ENCODE peak calls at places on chromosomes 1 and 21, in seven cellular contexts. One of them, this sample, is unnamed.

GRCh38 chr21:46151261-46151988 is 4.0 kb downstream of the FTCD start:
- DNase-seq in H9: peak
- DNase-seq in NCI-H748 treated with DMSO at 0.1 percent for 48 hours: no peak
- DNase-seq in CD4-positive, CD25-positive, alpha-beta regulatory T cell: no peak
- DNase-seq in hepatocyte: no peak
- DNase-seq in NCI-H345: no peak
- DNase-seq in HuH-7.5: no peak
- DNase-seq in this sample: no peak

GRCh38 chr1:85374160-85374559 is 90.8 kb downstream of the DDAH1 start:
- DNase-seq in H9: no peak
- DNase-seq in NCI-H748 treated with DMSO at 0.1 percent for 48 hours: no peak
- DNase-seq in CD4-positive, CD25-positive, alpha-beta regulatory T cell: no peak
- DNase-seq in hepatocyte: no peak
- DNase-seq in NCI-H345: no peak
- DNase-seq in HuH-7.5: no peak
- DNase-seq in this sample: peak

GRCh38 chr1:214957330-214958137 is 125.0 kb upstream of the KCNK2 start:
- DNase-seq in H9: no peak
- DNase-seq in NCI-H748 treated with DMSO at 0.1 percent for 48 hours: no peak
- DNase-seq in CD4-positive, CD25-positive, alpha-beta regulatory T cell: peak
- DNase-seq in hepatocyte: peak
- DNase-seq in NCI-H345: no peak
- DNase-seq in HuH-7.5: no peak
- DNase-seq in this sample: peak

GRCh38 chr1:19067187-19067911 is 110.9 kb upstream of the IFFO2 start:
- DNase-seq in H9: peak
- DNase-seq in NCI-H748 treated with DMSO at 0.1 percent for 48 hours: no peak
- DNase-seq in CD4-positive, CD25-positive, alpha-beta regulatory T cell: no peak
- DNase-seq in hepatocyte: no peak
- DNase-seq in NCI-H345: peak
- DNase-seq in HuH-7.5: no peak
- DNase-seq in this sample: peak

GRCh38 chr1:209355415-209355814 is 228.1 kb upstream of the CAMK1G start:
- DNase-seq in H9: no peak
- DNase-seq in NCI-H748 treated with DMSO at 0.1 percent for 48 hours: no peak
- DNase-seq in CD4-positive, CD25-positive, alpha-beta regulatory T cell: no peak
- DNase-seq in hepatocyte: no peak
- DNase-seq in NCI-H345: no peak
- DNase-seq in HuH-7.5: no peak
- DNase-seq in this sample: peak

GRCh38 chr1:8858888-8859706 is 19.4 kb downstream of the ENO1 start:
- DNase-seq in H9: no peak
- DNase-seq in NCI-H748 treated with DMSO at 0.1 percent for 48 hours: no peak
- DNase-seq in CD4-positive, CD25-positive, alpha-beta regulatory T cell: peak
- DNase-seq in hepatocyte: peak
- DNase-seq in NCI-H345: peak
- DNase-seq in HuH-7.5: no peak
- DNase-seq in this sample: peak

GRCh38 chr21:22791986-22792560 is 1793.9 kb downstream of the NCAM2 start:
- DNase-seq in H9: no peak
- DNase-seq in NCI-H748 treated with DMSO at 0.1 percent for 48 hours: peak
- DNase-seq in CD4-positive, CD25-positive, alpha-beta regulatory T cell: peak
- DNase-seq in hepatocyte: peak
- DNase-seq in NCI-H345: peak
- DNase-seq in HuH-7.5: peak
- DNase-seq in this sample: peak

GRCh38 chr1:230823835-230824485 is 44.4 kb downstream of the C1orf198 start:
- DNase-seq in H9: no peak
- DNase-seq in NCI-H748 treated with DMSO at 0.1 percent for 48 hours: no peak
- DNase-seq in CD4-positive, CD25-positive, alpha-beta regulatory T cell: no peak
- DNase-seq in hepatocyte: peak
- DNase-seq in NCI-H345: no peak
- DNase-seq in HuH-7.5: no peak
- DNase-seq in this sample: no peak

GRCh38 chr1:36157115-36157903 is 1.3 kb downstream of the MAP7D1 start:
- DNase-seq in H9: no peak
- DNase-seq in NCI-H748 treated with DMSO at 0.1 percent for 48 hours: no peak
- DNase-seq in CD4-positive, CD25-positive, alpha-beta regulatory T cell: no peak
- DNase-seq in hepatocyte: no peak
- DNase-seq in NCI-H345: no peak
- DNase-seq in HuH-7.5: no peak
- DNase-seq in this sample: peak

GRCh38 chr1:17732475-17732874 is 22.7 kb upstream of the ACTL8 start:
- DNase-seq in H9: no peak
- DNase-seq in NCI-H748 treated with DMSO at 0.1 percent for 48 hours: no peak
- DNase-seq in CD4-positive, CD25-positive, alpha-beta regulatory T cell: no peak
- DNase-seq in hepatocyte: no peak
- DNase-seq in NCI-H345: no peak
- DNase-seq in HuH-7.5: no peak
- DNase-seq in this sample: peak

GRCh38 chr21:33674226-33674625 is 31.9 kb downstream of the ITSN1 start:
- DNase-seq in H9: no peak
- DNase-seq in NCI-H748 treated with DMSO at 0.1 percent for 48 hours: no peak
- DNase-seq in CD4-positive, CD25-positive, alpha-beta regulatory T cell: no peak
- DNase-seq in hepatocyte: no peak
- DNase-seq in NCI-H345: no peak
- DNase-seq in HuH-7.5: no peak
- DNase-seq in this sample: no peak

GRCh38 chr1:220431840-220432239 is 96.1 kb upstream of the MARK1 start:
- DNase-seq in H9: no peak
- DNase-seq in NCI-H748 treated with DMSO at 0.1 percent for 48 hours: no peak
- DNase-seq in CD4-positive, CD25-positive, alpha-beta regulatory T cell: no peak
- DNase-seq in hepatocyte: no peak
- DNase-seq in NCI-H345: no peak
- DNase-seq in HuH-7.5: no peak
- DNase-seq in this sample: no peak

GRCh38 chr1:205144751-205145150 is 23.0 kb upstream of the RBBP5 start:
- DNase-seq in H9: no peak
- DNase-seq in NCI-H748 treated with DMSO at 0.1 percent for 48 hours: no peak
- DNase-seq in CD4-positive, CD25-positive, alpha-beta regulatory T cell: no peak
- DNase-seq in hepatocyte: peak
- DNase-seq in NCI-H345: no peak
- DNase-seq in HuH-7.5: no peak
- DNase-seq in this sample: peak

GRCh38 chr1:111747282-111747734 is 8.1 kb upstream of the INKA2 start:
- DNase-seq in H9: peak
- DNase-seq in NCI-H748 treated with DMSO at 0.1 percent for 48 hours: peak
- DNase-seq in CD4-positive, CD25-positive, alpha-beta regulatory T cell: peak
- DNase-seq in hepatocyte: peak
- DNase-seq in NCI-H345: peak
- DNase-seq in HuH-7.5: peak
- DNase-seq in this sample: peak

GRCh38 chr1:36721261-36721660 is 238.5 kb upstream of the CSF3R start:
- DNase-seq in H9: no peak
- DNase-seq in NCI-H748 treated with DMSO at 0.1 percent for 48 hours: no peak
- DNase-seq in CD4-positive, CD25-positive, alpha-beta regulatory T cell: no peak
- DNase-seq in hepatocyte: no peak
- DNase-seq in NCI-H345: no peak
- DNase-seq in HuH-7.5: no peak
- DNase-seq in this sample: no peak

GRCh38 chr1:84298688-84299535 is 2.6 kb upstream of the SAMD13 start:
- DNase-seq in H9: peak
- DNase-seq in NCI-H748 treated with DMSO at 0.1 percent for 48 hours: no peak
- DNase-seq in CD4-positive, CD25-positive, alpha-beta regulatory T cell: no peak
- DNase-seq in hepatocyte: peak
- DNase-seq in NCI-H345: peak
- DNase-seq in HuH-7.5: peak
- DNase-seq in this sample: peak

GRCh38 chr1:183205196-183205781 is 19.2 kb downstream of the LAMC2 start:
- DNase-seq in H9: no peak
- DNase-seq in NCI-H748 treated with DMSO at 0.1 percent for 48 hours: no peak
- DNase-seq in CD4-positive, CD25-positive, alpha-beta regulatory T cell: no peak
- DNase-seq in hepatocyte: no peak
- DNase-seq in NCI-H345: no peak
- DNase-seq in HuH-7.5: no peak
- DNase-seq in this sample: no peak

GRCh38 chr1:155256101-155256852 is 994 bp upstream of the ENTREP3 start:
- DNase-seq in H9: no peak
- DNase-seq in NCI-H748 treated with DMSO at 0.1 percent for 48 hours: no peak
- DNase-seq in CD4-positive, CD25-positive, alpha-beta regulatory T cell: no peak
- DNase-seq in hepatocyte: no peak
- DNase-seq in NCI-H345: no peak
- DNase-seq in HuH-7.5: no peak
- DNase-seq in this sample: no peak

GRCh38 chr21:19853709-19854575 is 1144.3 kb upstream of the NCAM2 start:
- DNase-seq in H9: peak
- DNase-seq in NCI-H748 treated with DMSO at 0.1 percent for 48 hours: peak
- DNase-seq in CD4-positive, CD25-positive, alpha-beta regulatory T cell: no peak
- DNase-seq in hepatocyte: peak
- DNase-seq in NCI-H345: no peak
- DNase-seq in HuH-7.5: no peak
- DNase-seq in this sample: no peak

GRCh38 chr1:247407180-247407616 is 8.8 kb upstream of the NLRP3 start:
- DNase-seq in H9: no peak
- DNase-seq in NCI-H748 treated with DMSO at 0.1 percent for 48 hours: no peak
- DNase-seq in CD4-positive, CD25-positive, alpha-beta regulatory T cell: peak
- DNase-seq in hepatocyte: no peak
- DNase-seq in NCI-H345: no peak
- DNase-seq in HuH-7.5: no peak
- DNase-seq in this sample: peak

GRCh38 chr1:99268021-99268420 is 3.7 kb downstream of the PLPPR4 start:
- DNase-seq in H9: no peak
- DNase-seq in NCI-H748 treated with DMSO at 0.1 percent for 48 hours: no peak
- DNase-seq in CD4-positive, CD25-positive, alpha-beta regulatory T cell: no peak
- DNase-seq in hepatocyte: no peak
- DNase-seq in NCI-H345: no peak
- DNase-seq in HuH-7.5: no peak
- DNase-seq in this sample: no peak

GRCh38 chr1:156717411-156717810 is 10.9 kb upstream of the METTL25B start:
- DNase-seq in H9: no peak
- DNase-seq in NCI-H748 treated with DMSO at 0.1 percent for 48 hours: no peak
- DNase-seq in CD4-positive, CD25-positive, alpha-beta regulatory T cell: no peak
- DNase-seq in hepatocyte: no peak
- DNase-seq in NCI-H345: no peak
- DNase-seq in HuH-7.5: no peak
- DNase-seq in this sample: no peak

GRCh38 chr1:59455206-59455605 is 158.3 kb downstream of the FGGY start:
- DNase-seq in H9: no peak
- DNase-seq in NCI-H748 treated with DMSO at 0.1 percent for 48 hours: no peak
- DNase-seq in CD4-positive, CD25-positive, alpha-beta regulatory T cell: no peak
- DNase-seq in hepatocyte: no peak
- DNase-seq in NCI-H345: no peak
- DNase-seq in HuH-7.5: no peak
- DNase-seq in this sample: peak

GRCh38 chr1:192700834-192701271 is 64.9 kb downstream of the RGS13 start:
- DNase-seq in H9: no peak
- DNase-seq in NCI-H748 treated with DMSO at 0.1 percent for 48 hours: no peak
- DNase-seq in CD4-positive, CD25-positive, alpha-beta regulatory T cell: no peak
- DNase-seq in hepatocyte: peak
- DNase-seq in NCI-H345: no peak
- DNase-seq in HuH-7.5: peak
- DNase-seq in this sample: peak

GRCh38 chr1:63874278-63874880 is 100.6 kb downstream of the ROR1 start:
- DNase-seq in H9: no peak
- DNase-seq in NCI-H748 treated with DMSO at 0.1 percent for 48 hours: no peak
- DNase-seq in CD4-positive, CD25-positive, alpha-beta regulatory T cell: no peak
- DNase-seq in hepatocyte: no peak
- DNase-seq in NCI-H345: no peak
- DNase-seq in HuH-7.5: no peak
- DNase-seq in this sample: peak

GRCh38 chr1:22708777-22709176 is 1.9 kb upstream of the EPHB2 start:
- DNase-seq in H9: no peak
- DNase-seq in NCI-H748 treated with DMSO at 0.1 percent for 48 hours: no peak
- DNase-seq in CD4-positive, CD25-positive, alpha-beta regulatory T cell: no peak
- DNase-seq in hepatocyte: no peak
- DNase-seq in NCI-H345: no peak
- DNase-seq in HuH-7.5: no peak
- DNase-seq in this sample: no peak

GRCh38 chr1:22112505-22112904 is 30.4 kb downstream of the WNT4 start:
- DNase-seq in H9: peak
- DNase-seq in NCI-H748 treated with DMSO at 0.1 percent for 48 hours: no peak
- DNase-seq in CD4-positive, CD25-positive, alpha-beta regulatory T cell: no peak
- DNase-seq in hepatocyte: no peak
- DNase-seq in NCI-H345: no peak
- DNase-seq in HuH-7.5: no peak
- DNase-seq in this sample: no peak

GRCh38 chr1:179779645-179780272 is 36.7 kb downstream of the FAM163A start:
- DNase-seq in H9: no peak
- DNase-seq in NCI-H748 treated with DMSO at 0.1 percent for 48 hours: no peak
- DNase-seq in CD4-positive, CD25-positive, alpha-beta regulatory T cell: no peak
- DNase-seq in hepatocyte: no peak
- DNase-seq in NCI-H345: no peak
- DNase-seq in HuH-7.5: no peak
- DNase-seq in this sample: peak

GRCh38 chr21:42988234-42988965 is 14.0 kb downstream of the PKNOX1 start:
- DNase-seq in H9: peak
- DNase-seq in NCI-H748 treated with DMSO at 0.1 percent for 48 hours: no peak
- DNase-seq in CD4-positive, CD25-positive, alpha-beta regulatory T cell: no peak
- DNase-seq in hepatocyte: no peak
- DNase-seq in NCI-H345: no peak
- DNase-seq in HuH-7.5: no peak
- DNase-seq in this sample: no peak

This sample was measured in PC-3.